ENCODE peak calls at places on chromosomes 6 and 20, in seven cellular contexts. Y is EL; S is activated gamma-delta T cell treated with anti-CD3 and anti-CD28 coated beads, Interleukin-2, amount 50 U/mL, for 16 hours; V is astrocyte of the spinal cord; P is B cell; O is activated CD4-positive, alpha-beta T cell treated with anti-CD3 and anti-CD28 coated beads, Interleukin-2, amount 50 U/mL, for 1 hour; Z is left colon. F is an unnamed sample.

GRCh38 chr6:43695078-43695966 is 7.7 kb upstream of the MRPS18A start:
- DNase-seq in V (no peak), O (no peak), Z (peak), Y (no peak), P (no peak), S (no peak), F (peak)

GRCh38 chr6:157831424-157832249 is 8.6 kb downstream of the SNX9 start:
- DNase-seq in Z (no peak), V (peak), O (no peak), S (no peak), P (no peak), Y (no peak), F (peak)

GRCh38 chr20:37519508-37520416 is 1.3 kb upstream of the NNAT start:
- DNase-seq in Z (no peak), O (no peak), Y (no peak), V (peak), P (no peak), S (no peak), F (peak)

GRCh38 chr6:31965700-31966099 is 6.2 kb downstream of the DXO start:
- DNase-seq in Y (no peak), P (no peak), S (no peak), O (no peak), V (no peak), Z (no peak), F (no peak)

GRCh38 chr20:2379511-2380229 is 1.0 kb upstream of the TGM6 start:
- DNase-seq in Y (no peak), S (no peak), Z (no peak), O (peak), P (no peak), V (no peak), F (peak)

GRCh38 chr6:89562114-89562815 is 76.3 kb downstream of the LYRM2 start:
- DNase-seq in P (no peak), S (no peak), Z (no peak), V (peak), Y (no peak), O (no peak), F (no peak)

GRCh38 chr20:36441027-36441414 is 100.3 kb upstream of the MYL9 start:
- DNase-seq in S (no peak), P (no peak), V (no peak), Z (no peak), O (no peak), Y (no peak), F (no peak)

GRCh38 chr20:57844626-57845596 is 135.1 kb upstream of the PMEPA1 start:
- DNase-seq in V (no peak), P (no peak), O (no peak), Y (no peak), S (no peak), Z (no peak), F (no peak)

GRCh38 chr20:40390654-40391053 is 298.4 kb downstream of the MAFB start:
- DNase-seq in Z (no peak), Y (peak), S (no peak), O (no peak), P (no peak), V (no peak), F (peak)

GRCh38 chr20:52427960-52428359 is 236.4 kb upstream of the ZFP64 start:
- DNase-seq in O (no peak), P (no peak), Y (no peak), Z (no peak), V (no peak), S (no peak), F (no peak)

GRCh38 chr6:111195656-111196055 is 108.4 kb downstream of the SLC16A10 start:
- DNase-seq in P (no peak), Z (no peak), O (no peak), V (no peak), S (no peak), Y (no peak), F (no peak)